ENCODE peak calls at places on chromosomes 11 and 22, in nine cellular contexts. G, N, U, K, S, J, V, P and C are unnamed samples.

GRCh38 chr11:12556155-12556554 is 118.1 kb upstream of the TEAD1 start:
- DNase-seq in G (no peak), N (no peak), U (peak; percentile 62), K (no peak), S (no peak), J (no peak), V (no peak), P (no peak), C (no peak)

GRCh38 chr11:34104680-34105078 is 750 bp upstream of the NAT10 start:
- DNase-seq in G (no peak), N (no peak), U (no peak), K (no peak), S (no peak), J (no peak), V (no peak), P (no peak), C (no peak)

GRCh38 chr11:125273519-125274000 is 109.0 kb downstream of the PKNOX2 start:
- DNase-seq in G (no peak), N (no peak), U (no peak), K (no peak), S (no peak), J (no peak), V (no peak), P (no peak), C (no peak)

GRCh38 chr11:926341-926916 is 759 bp downstream of the AP2A2 start:
- DNase-seq in G (no peak), N (no peak), U (peak; percentile 69), K (no peak), S (no peak), J (no peak), V (peak; percentile 82), P (peak; percentile 36), C (peak; percentile 18)

GRCh38 chr11:107218123-107219084 is 200.1 kb upstream of the GUCY1A2 start:
- DNase-seq in G (no peak), N (no peak), U (no peak), K (no peak), S (no peak), J (no peak), V (no peak), P (peak; percentile 33), C (no peak)

GRCh38 chr11:31160504-31161422 is 208.8 kb downstream of the DCDC1 start:
- DNase-seq in G (no peak), N (peak; percentile 3), U (no peak), K (no peak), S (no peak), J (no peak), V (no peak), P (peak; percentile 98), C (peak; percentile 6)

GRCh38 chr22:49999063-49999900 is 13.3 kb downstream of the IL17REL start:
- DNase-seq in G (no peak), N (no peak), U (no peak), K (peak; percentile 44), S (no peak), J (no peak), V (no peak), P (no peak), C (no peak)

GRCh38 chr11:61392991-61393595 is 706 bp downstream of the TMEM216 start:
- DNase-seq in G (no peak), N (peak; percentile 32), U (peak; percentile 34), K (no peak), S (peak; percentile 14), J (no peak), V (peak; percentile 46), P (no peak), C (no peak)

GRCh38 chr11:87879118-87879517 is 296.1 kb downstream of the RAB38 start:
- DNase-seq in G (no peak), N (no peak), U (no peak), K (no peak), S (no peak), J (no peak), V (no peak), P (no peak), C (no peak)

GRCh38 chr11:64490562-64491216 is 100.3 kb upstream of the SLC22A12 start:
- DNase-seq in G (no peak), N (no peak), U (no peak), K (no peak), S (no peak), J (no peak), V (no peak), P (no peak), C (no peak)

GRCh38 chr22:46045459-46046298 is 68.7 kb upstream of the WNT7B start:
- DNase-seq in G (no peak), N (no peak), U (no peak), K (no peak), S (no peak), J (no peak), V (no peak), P (no peak), C (no peak)